ENCODE peak calls at places on chromosome X, in four cellular contexts. N is endothelial cell of umbilical vein, T is iPS-NIHi11, C is cardiac fibroblast. Z is an unnamed sample.

GRCh38 chrX:13265549-13266132 is 54.2 kb downstream of the ATXN3L start:
- DNase-seq in N (peak; percentile 26), T (no peak), C (no peak), Z (no peak)

GRCh38 chrX:103517246-103517645 is 2.0 kb downstream of the RAB40A start:
- DNase-seq in N (no peak), T (no peak), C (peak; percentile 66), Z (no peak)

GRCh38 chrX:100645106-100645505 is 1.1 kb downstream of the SRPX2 start:
- DNase-seq in N (peak; percentile 17), T (no peak), C (peak; percentile 42), Z (no peak)

GRCh38 chrX:70426286-70427278 is 3.5 kb downstream of the GDPD2 start:
- DNase-seq in N (no peak), T (no peak), C (no peak), Z (no peak)

GRCh38 chrX:100207331-100208024 is 202.6 kb downstream of the PCDH19 start:
- DNase-seq in N (no peak), T (no peak), C (no peak), Z (no peak)

GRCh38 chrX:11437642-11438379 is 144.6 kb downstream of the AMELX start:
- DNase-seq in N (peak; percentile 42), T (no peak), C (peak; percentile 84), Z (no peak)

GRCh38 chrX:64204252-64204651 is 1.3 kb downstream of the AMER1 start:
- DNase-seq in N (no peak), T (peak; percentile 7), C (peak; percentile 2), Z (no peak)

GRCh38 chrX:133414399-133415275 is 652 bp downstream of the GPC4 start:
- DNase-seq in N (no peak), T (peak; percentile 16), C (no peak), Z (no peak)

GRCh38 chrX:96502507-96502906 is 182.1 kb upstream of the DIAPH2 start:
- DNase-seq in N (no peak), T (no peak), C (no peak), Z (no peak)

GRCh38 chrX:91414710-91415109 is 19.9 kb upstream of the PABPC5 start:
- DNase-seq in N (no peak), T (peak; percentile 26), C (peak; percentile 1), Z (no peak)

GRCh38 chrX:13499736-13500135 is 69.7 kb upstream of the EGFL6 start:
- DNase-seq in N (no peak), T (no peak), C (no peak), Z (no peak)